ENCODE peak calls at places on chromosomes 4 and X, in six cellular contexts. One of them, this sample, is unnamed.

GRCh38 chr4:161714022-161714751 is 449.6 kb downstream of the FSTL5 start:
- DNase-seq in GM13976: no peak
- DNase-seq in pancreas: no peak
- DNase-seq in cardiac fibroblast: peak
- DNase-seq in endothelial cell: no peak
- DNase-seq in BJ: peak
- DNase-seq in this sample: no peak

GRCh38 chr4:157713342-157713741 is 459.5 kb downstream of the GASK1B start:
- DNase-seq in GM13976: no peak
- DNase-seq in pancreas: no peak
- DNase-seq in cardiac fibroblast: peak
- DNase-seq in endothelial cell: no peak
- DNase-seq in BJ: no peak
- DNase-seq in this sample: no peak

GRCh38 chr4:152579107-152579764 is 43.3 kb upstream of the FBXW7 start:
- DNase-seq in GM13976: no peak
- DNase-seq in pancreas: no peak
- DNase-seq in cardiac fibroblast: no peak
- DNase-seq in endothelial cell: no peak
- DNase-seq in BJ: no peak
- DNase-seq in this sample: no peak

GRCh38 chr4:37928896-37929537 is 31.2 kb upstream of the PTTG2 start:
- DNase-seq in GM13976: no peak
- DNase-seq in pancreas: no peak
- DNase-seq in cardiac fibroblast: peak
- DNase-seq in endothelial cell: no peak
- DNase-seq in BJ: no peak
- DNase-seq in this sample: no peak

GRCh38 chr4:3420606-3420955 is 21.2 kb upstream of the HGFAC start:
- DNase-seq in GM13976: no peak
- DNase-seq in pancreas: no peak
- DNase-seq in cardiac fibroblast: no peak
- DNase-seq in endothelial cell: no peak
- DNase-seq in BJ: no peak
- DNase-seq in this sample: no peak

GRCh38 chr4:4260185-4260751 is 12.2 kb upstream of the TMEM128 start:
- DNase-seq in GM13976: peak
- DNase-seq in pancreas: no peak
- DNase-seq in cardiac fibroblast: peak
- DNase-seq in endothelial cell: no peak
- DNase-seq in BJ: no peak
- DNase-seq in this sample: no peak

GRCh38 chr4:90419124-90419711 is 292.0 kb downstream of the CCSER1 start:
- DNase-seq in GM13976: peak
- DNase-seq in pancreas: no peak
- DNase-seq in cardiac fibroblast: peak
- DNase-seq in endothelial cell: no peak
- DNase-seq in BJ: no peak
- DNase-seq in this sample: no peak

GRCh38 chr4:70687821-70688794 is at the start of gene UTP3:
- DNase-seq in GM13976: peak
- DNase-seq in pancreas: peak
- DNase-seq in cardiac fibroblast: peak
- DNase-seq in endothelial cell: peak
- DNase-seq in BJ: peak
- DNase-seq in this sample: peak

GRCh38 chrX:101220881-101221280 is 1.3 kb downstream of the DRP2 start:
- DNase-seq in GM13976: no peak
- DNase-seq in pancreas: peak
- DNase-seq in cardiac fibroblast: no peak
- DNase-seq in endothelial cell: no peak
- DNase-seq in BJ: no peak
- DNase-seq in this sample: no peak

GRCh38 chr4:55346851-55347255 is 811 bp downstream of the SRD5A3 start:
- DNase-seq in GM13976: no peak
- DNase-seq in pancreas: no peak
- DNase-seq in cardiac fibroblast: no peak
- DNase-seq in endothelial cell: no peak
- DNase-seq in BJ: no peak
- DNase-seq in this sample: no peak

GRCh38 chrX:72046447-72046846 is 85.3 kb downstream of the RTL5 start:
- DNase-seq in GM13976: no peak
- DNase-seq in pancreas: no peak
- DNase-seq in cardiac fibroblast: no peak
- DNase-seq in endothelial cell: no peak
- DNase-seq in BJ: no peak
- DNase-seq in this sample: no peak

GRCh38 chr4:148166132-148166531 is 276.1 kb downstream of the NR3C2 start:
- DNase-seq in GM13976: no peak
- DNase-seq in pancreas: no peak
- DNase-seq in cardiac fibroblast: peak
- DNase-seq in endothelial cell: no peak
- DNase-seq in BJ: peak
- DNase-seq in this sample: no peak

GRCh38 chrX:44092778-44093177 is 119.6 kb upstream of the NDP start:
- DNase-seq in GM13976: no peak
- DNase-seq in pancreas: no peak
- DNase-seq in cardiac fibroblast: no peak
- DNase-seq in endothelial cell: no peak
- DNase-seq in BJ: no peak
- DNase-seq in this sample: no peak

GRCh38 chrX:69277961-69278795 is 112.9 kb upstream of the PJA1 start:
- DNase-seq in GM13976: no peak
- DNase-seq in pancreas: no peak
- DNase-seq in cardiac fibroblast: no peak
- DNase-seq in endothelial cell: no peak
- DNase-seq in BJ: no peak
- DNase-seq in this sample: no peak

GRCh38 chrX:42456301-42456700 is 321.7 kb downstream of the PPP1R2C start:
- DNase-seq in GM13976: no peak
- DNase-seq in pancreas: no peak
- DNase-seq in cardiac fibroblast: no peak
- DNase-seq in endothelial cell: no peak
- DNase-seq in BJ: no peak
- DNase-seq in this sample: no peak

GRCh38 chr4:163610642-163611041 is 116.2 kb downstream of the TMA16 start:
- DNase-seq in GM13976: no peak
- DNase-seq in pancreas: no peak
- DNase-seq in cardiac fibroblast: no peak
- DNase-seq in endothelial cell: no peak
- DNase-seq in BJ: no peak
- DNase-seq in this sample: no peak

GRCh38 chr4:1870578-1871443 is at the start of gene NSD2:
- DNase-seq in GM13976: peak
- DNase-seq in pancreas: peak
- DNase-seq in cardiac fibroblast: peak
- DNase-seq in endothelial cell: peak
- DNase-seq in BJ: no peak
- DNase-seq in this sample: peak

GRCh38 chr4:7737752-7738457 is 201.8 kb downstream of the AFAP1 start:
- DNase-seq in GM13976: no peak
- DNase-seq in pancreas: peak
- DNase-seq in cardiac fibroblast: no peak
- DNase-seq in endothelial cell: no peak
- DNase-seq in BJ: no peak
- DNase-seq in this sample: no peak

GRCh38 chr4:175882891-175883290 is 70.8 kb upstream of the GPM6A start:
- DNase-seq in GM13976: no peak
- DNase-seq in pancreas: no peak
- DNase-seq in cardiac fibroblast: no peak
- DNase-seq in endothelial cell: no peak
- DNase-seq in BJ: no peak
- DNase-seq in this sample: no peak

GRCh38 chr4:73762409-73762808 is 22.0 kb downstream of the CXCL8 start:
- DNase-seq in GM13976: no peak
- DNase-seq in pancreas: no peak
- DNase-seq in cardiac fibroblast: no peak
- DNase-seq in endothelial cell: no peak
- DNase-seq in BJ: no peak
- DNase-seq in this sample: no peak

GRCh38 chrX:739611-740010 is 109.0 kb downstream of the SHOX start:
- DNase-seq in GM13976: no peak
- DNase-seq in pancreas: no peak
- DNase-seq in cardiac fibroblast: no peak
- DNase-seq in endothelial cell: no peak
- DNase-seq in BJ: no peak
- DNase-seq in this sample: no peak

GRCh38 chr4:158255727-158256324 is 45.5 kb downstream of the TMEM144 start:
- DNase-seq in GM13976: no peak
- DNase-seq in pancreas: no peak
- DNase-seq in cardiac fibroblast: peak
- DNase-seq in endothelial cell: peak
- DNase-seq in BJ: no peak
- DNase-seq in this sample: no peak

GRCh38 chrX:57329008-57329407 is 42.5 kb downstream of the FAAH2 start:
- DNase-seq in GM13976: no peak
- DNase-seq in pancreas: no peak
- DNase-seq in cardiac fibroblast: no peak
- DNase-seq in endothelial cell: no peak
- DNase-seq in BJ: no peak
- DNase-seq in this sample: no peak

GRCh38 chrX:31165241-31166035 is 93.6 kb upstream of the FTHL17 start:
- DNase-seq in GM13976: no peak
- DNase-seq in pancreas: no peak
- DNase-seq in cardiac fibroblast: peak
- DNase-seq in endothelial cell: no peak
- DNase-seq in BJ: no peak
- DNase-seq in this sample: no peak

GRCh38 chr4:20422398-20422797 is 170.7 kb downstream of the SLIT2 start:
- DNase-seq in GM13976: no peak
- DNase-seq in pancreas: no peak
- DNase-seq in cardiac fibroblast: peak
- DNase-seq in endothelial cell: peak
- DNase-seq in BJ: no peak
- DNase-seq in this sample: peak

GRCh38 chr4:123449780-123450179 is 53.2 kb downstream of the SPRY1 start:
- DNase-seq in GM13976: no peak
- DNase-seq in pancreas: no peak
- DNase-seq in cardiac fibroblast: peak
- DNase-seq in endothelial cell: no peak
- DNase-seq in BJ: peak
- DNase-seq in this sample: no peak

DNA sequence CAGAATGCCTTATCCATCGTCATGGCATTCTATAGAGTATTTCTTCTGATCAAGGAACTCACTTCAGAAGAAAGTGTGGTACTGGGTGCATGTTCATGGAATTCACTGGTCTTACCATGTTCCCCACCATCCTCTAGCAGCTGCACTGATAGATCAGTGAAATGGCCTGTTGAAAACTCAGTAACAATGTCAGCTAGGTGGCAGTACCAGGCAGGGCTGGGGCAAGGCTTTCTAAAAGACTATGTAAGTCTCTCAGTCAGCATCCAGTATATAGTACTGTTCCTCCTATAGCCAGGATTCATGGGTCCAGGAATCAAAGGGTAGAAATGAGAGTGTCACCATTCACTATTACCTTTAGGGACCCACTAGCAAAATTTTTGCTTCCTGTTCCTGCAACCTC is 15.8 kb upstream of the LDB2 start:
- DNase-seq in GM13976: no peak
- DNase-seq in pancreas: no peak
- DNase-seq in cardiac fibroblast: peak
- DNase-seq in endothelial cell: peak
- DNase-seq in BJ: no peak
- DNase-seq in this sample: no peak
- TF ChIP-seq CTCF in GM13976: no peak
- TF ChIP-seq CTCF in pancreas: no peak
- TF ChIP-seq CTCF in cardiac fibroblast: peak
- TF ChIP-seq CTCF in endothelial cell: no peak
- TF ChIP-seq CTCF in BJ: peak
- TF ChIP-seq CTCF in this sample: no peak

DNA sequence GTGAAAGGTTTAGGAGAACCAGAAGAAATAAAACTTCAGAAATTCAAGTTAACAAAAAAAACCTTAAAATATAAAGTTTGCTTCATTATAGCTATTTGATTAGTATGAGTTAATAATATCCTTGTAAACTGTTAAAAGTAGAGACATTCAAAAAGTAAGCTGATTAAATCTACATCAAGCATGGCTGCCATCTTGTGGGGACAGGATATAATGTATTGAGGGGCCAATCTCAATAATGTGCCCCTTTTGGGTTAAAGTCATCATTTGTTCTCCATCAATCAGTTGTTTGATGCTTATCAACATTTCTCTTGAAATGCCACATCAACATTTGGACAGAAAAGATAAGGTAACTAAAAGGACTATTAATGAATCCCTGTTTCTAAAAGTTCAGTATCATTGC is 4.6 kb upstream of the GRID2 start:
- DNase-seq in GM13976: no peak
- DNase-seq in pancreas: no peak
- DNase-seq in cardiac fibroblast: peak
- DNase-seq in endothelial cell: no peak
- DNase-seq in BJ: no peak
- DNase-seq in this sample: no peak
- TF ChIP-seq CTCF in GM13976: no peak
- TF ChIP-seq CTCF in pancreas: no peak
- TF ChIP-seq CTCF in cardiac fibroblast: peak
- TF ChIP-seq CTCF in endothelial cell: no peak
- TF ChIP-seq CTCF in BJ: no peak
- TF ChIP-seq CTCF in this sample: peak

DNA sequence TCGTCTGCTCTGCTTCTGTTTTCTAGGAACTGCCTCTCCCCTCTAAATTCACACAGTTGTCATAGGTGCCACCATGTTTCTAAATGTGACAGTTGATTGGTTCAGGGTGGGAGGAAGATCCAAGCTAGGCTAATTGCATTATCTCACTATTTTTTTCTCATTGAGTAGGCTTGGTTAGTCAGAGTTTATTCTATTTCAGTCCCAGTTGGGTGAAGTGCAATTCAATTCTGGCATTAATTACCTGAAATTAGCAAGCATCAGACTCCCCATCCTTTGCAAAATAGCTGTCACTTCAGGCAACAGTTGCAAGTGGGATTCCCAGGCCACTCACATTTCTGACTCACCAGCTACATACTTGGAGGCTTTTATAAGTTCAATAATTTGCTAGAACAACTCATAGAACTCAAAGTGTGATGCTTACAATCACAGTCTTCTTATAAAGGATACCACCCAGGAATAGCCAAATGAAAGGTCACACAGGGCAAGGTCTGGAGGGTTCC is 155.8 kb upstream of the HAND2 start:
- DNase-seq in GM13976: no peak
- DNase-seq in pancreas: no peak
- DNase-seq in cardiac fibroblast: no peak
- DNase-seq in endothelial cell: no peak
- DNase-seq in BJ: no peak
- DNase-seq in this sample: no peak
- TF ChIP-seq CTCF in GM13976: no peak
- TF ChIP-seq CTCF in pancreas: no peak
- TF ChIP-seq CTCF in cardiac fibroblast: no peak
- TF ChIP-seq CTCF in endothelial cell: no peak
- TF ChIP-seq CTCF in BJ: no peak
- TF ChIP-seq CTCF in this sample: no peak

DNA sequence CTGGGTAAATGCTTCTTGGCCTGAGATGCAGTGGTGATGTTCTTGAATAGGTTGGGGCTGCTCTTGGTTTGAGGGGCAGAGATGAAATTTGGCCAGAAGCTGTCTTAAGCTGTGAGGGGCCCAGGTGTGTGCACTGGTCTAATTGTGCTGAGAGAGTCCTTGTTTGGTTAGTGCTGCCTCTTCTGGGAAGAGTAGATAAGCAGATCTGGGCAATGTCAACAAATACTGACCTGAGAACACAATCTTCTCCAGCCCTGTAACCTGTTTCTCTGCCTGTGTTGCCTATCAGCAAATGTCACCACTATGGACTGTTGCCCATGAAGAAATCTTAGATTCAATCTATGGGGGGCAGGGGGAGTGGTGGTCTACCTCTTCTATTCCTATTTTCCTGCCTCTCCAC is 17.2 kb upstream of the USP27X start:
- DNase-seq in GM13976: no peak
- DNase-seq in pancreas: no peak
- DNase-seq in cardiac fibroblast: no peak
- DNase-seq in endothelial cell: no peak
- DNase-seq in BJ: no peak
- DNase-seq in this sample: no peak
- TF ChIP-seq CTCF in GM13976: no peak
- TF ChIP-seq CTCF in pancreas: no peak
- TF ChIP-seq CTCF in cardiac fibroblast: no peak
- TF ChIP-seq CTCF in endothelial cell: no peak
- TF ChIP-seq CTCF in BJ: no peak
- TF ChIP-seq CTCF in this sample: no peak

This sample was measured in neural crest cell.